ENCODE peak calls at places on chromosome 1, in seven cellular contexts. One of them, this sample, is unnamed.

GRCh38 chr1:5639323-5639722 is 352.9 kb downstream of the NPHP4 start:
- DNase-seq in stimulated activated CD4-positive, alpha-beta T cell treated with anti-CD3 and anti-CD28 coated beads, Interleukin-4, amount 100 ng/mL, for 4 hours: no peak
- DNase-seq in D341Med: no peak
- DNase-seq in naive thymus-derived CD4-positive, alpha-beta T cell: no peak
- DNase-seq in anterior cingulate cortex: no peak
- DNase-seq in Ammon's horn: no peak
- DNase-seq in mammary epithelial cell: no peak
- DNase-seq in this sample: no peak

GRCh38 chr1:12177999-12178441 is 11.2 kb downstream of the TNFRSF1B start:
- DNase-seq in D341Med: no peak
- DNase-seq in naive thymus-derived CD4-positive, alpha-beta T cell: peak; percentile 96
- DNase-seq in Ammon's horn: no peak
- DNase-seq in stimulated activated CD4-positive, alpha-beta T cell treated with anti-CD3 and anti-CD28 coated beads, Interleukin-4, amount 100 ng/mL, for 4 hours: peak; percentile 96
- DNase-seq in mammary epithelial cell: peak; percentile 42
- DNase-seq in anterior cingulate cortex: no peak
- DNase-seq in this sample: no peak

GRCh38 chr1:244865028-244865371 is 657 bp upstream of the HNRNPU start:
- DNase-seq in stimulated activated CD4-positive, alpha-beta T cell treated with anti-CD3 and anti-CD28 coated beads, Interleukin-4, amount 100 ng/mL, for 4 hours: peak; percentile 17
- DNase-seq in anterior cingulate cortex: no peak
- DNase-seq in mammary epithelial cell: no peak
- DNase-seq in Ammon's horn: no peak
- DNase-seq in D341Med: peak; percentile 59
- DNase-seq in naive thymus-derived CD4-positive, alpha-beta T cell: no peak
- DNase-seq in this sample: no peak

GRCh38 chr1:78061825-78062523 is 16.2 kb downstream of the GIPC2 start:
- DNase-seq in D341Med: no peak
- DNase-seq in mammary epithelial cell: peak; percentile 49
- DNase-seq in stimulated activated CD4-positive, alpha-beta T cell treated with anti-CD3 and anti-CD28 coated beads, Interleukin-4, amount 100 ng/mL, for 4 hours: no peak
- DNase-seq in naive thymus-derived CD4-positive, alpha-beta T cell: no peak
- DNase-seq in anterior cingulate cortex: no peak
- DNase-seq in Ammon's horn: no peak
- DNase-seq in this sample: no peak

GRCh38 chr1:106254748-106255147 is 801.7 kb upstream of the PRMT6 start:
- DNase-seq in Ammon's horn: peak; percentile 2
- DNase-seq in naive thymus-derived CD4-positive, alpha-beta T cell: no peak
- DNase-seq in D341Med: no peak
- DNase-seq in stimulated activated CD4-positive, alpha-beta T cell treated with anti-CD3 and anti-CD28 coated beads, Interleukin-4, amount 100 ng/mL, for 4 hours: no peak
- DNase-seq in mammary epithelial cell: peak; percentile 12
- DNase-seq in anterior cingulate cortex: no peak
- DNase-seq in this sample: no peak

GRCh38 chr1:87279966-87280535 is 48.6 kb upstream of the LMO4 start:
- DNase-seq in D341Med: no peak
- DNase-seq in naive thymus-derived CD4-positive, alpha-beta T cell: no peak
- DNase-seq in stimulated activated CD4-positive, alpha-beta T cell treated with anti-CD3 and anti-CD28 coated beads, Interleukin-4, amount 100 ng/mL, for 4 hours: no peak
- DNase-seq in mammary epithelial cell: no peak
- DNase-seq in anterior cingulate cortex: no peak
- DNase-seq in Ammon's horn: no peak
- DNase-seq in this sample: peak; percentile 35

GRCh38 chr1:40385437-40386310 is 12.1 kb downstream of the SMAP2 start:
- DNase-seq in stimulated activated CD4-positive, alpha-beta T cell treated with anti-CD3 and anti-CD28 coated beads, Interleukin-4, amount 100 ng/mL, for 4 hours: no peak
- DNase-seq in Ammon's horn: peak; percentile 53
- DNase-seq in naive thymus-derived CD4-positive, alpha-beta T cell: peak; percentile 94
- DNase-seq in anterior cingulate cortex: no peak
- DNase-seq in mammary epithelial cell: no peak
- DNase-seq in D341Med: no peak
- DNase-seq in this sample: no peak

GRCh38 chr1:221863635-221864034 is 121.7 kb upstream of the DUSP10 start:
- DNase-seq in anterior cingulate cortex: no peak
- DNase-seq in mammary epithelial cell: no peak
- DNase-seq in naive thymus-derived CD4-positive, alpha-beta T cell: no peak
- DNase-seq in stimulated activated CD4-positive, alpha-beta T cell treated with anti-CD3 and anti-CD28 coated beads, Interleukin-4, amount 100 ng/mL, for 4 hours: no peak
- DNase-seq in Ammon's horn: no peak
- DNase-seq in D341Med: no peak
- DNase-seq in this sample: no peak